ENCODE peak calls at places on chromosomes 7 and 10, in ten cellular contexts. E, P, V, I, G, C, M, R, O and K are unnamed samples.
A peak's percentile ranks its signal among the peaks of the same experiment; 100 is the strongest.

GRCh38 chr10:132142396-132143161 is 44.2 kb upstream of the DPYSL4 start:
- DNase-seq in C (peak; percentile 80), O (peak; percentile 73), E (peak; percentile 62), P (peak; percentile 65), V (peak; percentile 18), I (no peak), R (peak; percentile 69), G (peak; percentile 39), M (peak; percentile 31), K (no peak)

GRCh38 chr10:89250814-89251416 is 660 bp downstream of the LIPA start:
- DNase-seq in I (no peak), V (no peak), C (no peak), G (no peak), E (no peak), O (peak; percentile 17), M (no peak), R (no peak), P (no peak), K (peak; percentile 77)

GRCh38 chr7:63039882-63040281 is 958.8 kb upstream of the ZNF722 start:
- DNase-seq in P (no peak), G (no peak), V (no peak), R (no peak), E (no peak), C (no peak), I (no peak), O (no peak), M (no peak), K (no peak)

GRCh38 chr7:131538791-131539179 is 17.6 kb downstream of the PODXL start:
- DNase-seq in R (no peak), O (no peak), V (no peak), C (no peak), E (no peak), M (no peak), P (no peak), I (no peak), G (no peak), K (no peak)

GRCh38 chr10:69217119-69217754 is 2.9 kb upstream of the HKDC1 start:
- DNase-seq in V (no peak), O (peak; percentile 48), P (no peak), M (no peak), I (no peak), G (no peak), E (peak; percentile 92), R (no peak), C (no peak), K (peak; percentile 96)

GRCh38 chr7:77525231-77525630 is 11.9 kb upstream of the PTPN12 start:
- DNase-seq in G (no peak), V (no peak), P (no peak), M (no peak), E (peak; percentile 26), O (no peak), C (no peak), R (no peak), I (no peak), K (no peak)

GRCh38 chr7:923108-924041 is 31.1 kb downstream of the ADAP1 start:
- DNase-seq in E (no peak), O (peak; percentile 67), R (peak; percentile 52), P (peak; percentile 36), M (peak; percentile 95), I (peak; percentile 82), G (peak; percentile 86), V (peak; percentile 87), C (peak; percentile 64), K (peak; percentile 88)

GRCh38 chr7:117648203-117648866 is 168.5 kb downstream of the CFTR start:
- DNase-seq in G (no peak), M (no peak), O (no peak), C (no peak), R (no peak), V (no peak), I (no peak), E (no peak), P (no peak), K (no peak)

GRCh38 chr7:133230591-133231194 is 22.2 kb upstream of the EXOC4 start:
- DNase-seq in C (peak; percentile 74), R (peak; percentile 53), O (peak; percentile 53), E (no peak), V (no peak), G (peak; percentile 26), M (peak; percentile 77), I (peak; percentile 68), P (peak; percentile 58), K (peak; percentile 62)

GRCh38 chr7:86733783-86734182 is 90.1 kb downstream of the GRM3 start:
- DNase-seq in C (no peak), E (no peak), R (no peak), V (no peak), G (no peak), O (no peak), P (no peak), I (no peak), M (no peak), K (no peak)

GRCh38 chr10:104333728-104334373 is 4.4 kb downstream of the ITPRIP start:
- DNase-seq in V (no peak), G (peak; percentile 19), O (no peak), C (peak; percentile 16), P (no peak), I (peak; percentile 58), R (no peak), M (no peak), E (no peak), K (no peak)

GRCh38 chr10:44028384-44029137 is 356.3 kb downstream of the CXCL12 start:
- DNase-seq in V (no peak), M (no peak), P (no peak), I (peak; percentile 43), E (no peak), O (no peak), C (no peak), G (no peak), R (no peak), K (no peak)

GRCh38 chr7:2564970-2565546 is 6.3 kb downstream of the IQCE start:
- DNase-seq in E (no peak), O (no peak), R (no peak), C (no peak), G (no peak), I (no peak), M (no peak), V (no peak), P (no peak), K (peak; percentile 84)

GRCh38 chr7:137440434-137440830 is 96.9 kb upstream of the PTN start:
- DNase-seq in C (no peak), M (no peak), P (no peak), O (no peak), I (no peak), R (no peak), G (no peak), V (no peak), E (no peak), K (no peak)

GRCh38 chr7:96303105-96303685 is 18.7 kb downstream of the SLC25A13 start:
- DNase-seq in P (no peak), G (no peak), O (peak; percentile 71), V (no peak), I (no peak), E (peak; percentile 32), M (no peak), C (peak; percentile 52), R (no peak), K (peak; percentile 60)

GRCh38 chr10:124321433-124322072 is 97.2 kb downstream of the OAT start:
- DNase-seq in R (peak; percentile 27), P (no peak), M (no peak), I (no peak), O (no peak), E (no peak), V (no peak), G (no peak), C (no peak), K (no peak)

GRCh38 chr7:143085109-143085508 is 33.0 kb downstream of the OR6V1 start:
- DNase-seq in V (no peak), C (no peak), M (no peak), O (no peak), I (no peak), G (no peak), E (no peak), P (no peak), R (no peak), K (no peak)

GRCh38 chr7:87517136-87517805 is 41.8 kb upstream of the ABCB4 start:
- DNase-seq in M (no peak), R (no peak), V (no peak), G (no peak), E (no peak), I (no peak), O (no peak), C (no peak), P (no peak), K (no peak)

GRCh38 chr7:121891731-121892130 is 18.8 kb downstream of the PTPRZ1 start:
- DNase-seq in M (no peak), C (no peak), O (no peak), G (no peak), I (no peak), V (no peak), E (no peak), P (no peak), R (no peak), K (no peak)

GRCh38 chr7:44963526-44964290 is 15.1 kb downstream of the MYO1G start:
- DNase-seq in P (no peak), R (no peak), O (peak; percentile 2), C (no peak), E (no peak), G (no peak), I (no peak), V (no peak), M (no peak), K (no peak)

GRCh38 chr10:3873728-3874461 is 88.9 kb upstream of the KLF6 start:
- DNase-seq in V (peak; percentile 18), M (peak; percentile 91), R (no peak), C (peak; percentile 39), I (peak; percentile 54), E (no peak), G (no peak), O (peak; percentile 79), P (no peak), K (peak; percentile 74)

GRCh38 chr7:22697897-22698645 is 28.9 kb upstream of the IL6 start:
- DNase-seq in G (no peak), C (no peak), M (no peak), R (no peak), E (no peak), O (no peak), V (no peak), I (no peak), P (no peak), K (no peak)

GRCh38 chr10:94546616-94547175 is 1.1 kb downstream of the HELLS start:
- DNase-seq in V (no peak), R (no peak), G (no peak), P (no peak), I (no peak), C (no peak), E (peak; percentile 24), O (peak; percentile 6), M (no peak), K (peak; percentile 54)

GRCh38 chr10:43347997-43348396 is 23.4 kb upstream of the FXYD4 start:
- DNase-seq in P (no peak), O (no peak), C (no peak), V (no peak), E (no peak), R (no peak), I (no peak), M (no peak), G (no peak), K (no peak)

GRCh38 chr7:156493942-156494341 is 146.6 kb upstream of the RNF32 start:
- DNase-seq in M (no peak), P (no peak), R (no peak), I (peak; percentile 43), C (no peak), O (no peak), G (no peak), V (no peak), E (peak; percentile 16), K (no peak)

GRCh38 chr7:33636359-33636758 is 269.0 kb upstream of the BMPER start:
- DNase-seq in P (no peak), O (no peak), M (no peak), C (no peak), G (no peak), E (no peak), R (no peak), V (no peak), I (no peak), K (no peak)

GRCh38 chr10:98316661-98317060 is 48.7 kb upstream of the LOXL4 start:
- DNase-seq in I (no peak), O (no peak), P (no peak), G (no peak), V (no peak), R (no peak), C (no peak), E (no peak), M (no peak), K (no peak)

GRCh38 chr10:93752761-93753160 is 5.0 kb upstream of the LGI1 start:
- DNase-seq in R (no peak), G (no peak), V (no peak), O (peak; percentile 78), M (no peak), E (peak; percentile 42), C (no peak), I (no peak), P (no peak), K (no peak)